ENCODE peak calls at places on chromosomes 16 and 17, in eight cellular contexts. G is NCI-H1105; M is stimulated activated CD8-positive, alpha-beta memory T cell treated with anti-CD3 and anti-CD28 coated beads, Interleukin-4, amount 100 ng/mL, for 24 hours; J is stimulated activated naive CD4-positive, alpha-beta T cell; F is stimulated activated CD4-positive, alpha-beta T cell treated with anti-CD3 and anti-CD28 coated beads, Interleukin-15, amount 100 ng/mL, for 48 hours; Q is Kasumi-1; Y is AG10803; O is AG08396. X is an unnamed sample.

GRCh38 chr17:62650587-62650986 is 23.1 kb downstream of the MRC2 start:
- DNase-seq in G (no peak), M (no peak), J (no peak), F (no peak), Q (no peak), Y (no peak), O (no peak), X (no peak)

GRCh38 chr16:53695070-53695469 is 8.6 kb downstream of the RPGRIP1L start:
- DNase-seq in G (no peak), M (no peak), J (no peak), F (no peak), Q (no peak), Y (peak; percentile 84), O (peak; percentile 73), X (no peak)

GRCh38 chr17:4314179-4314578 is 50.4 kb upstream of the ANKFY1 start:
- DNase-seq in G (no peak), M (no peak), J (no peak), F (no peak), Q (no peak), Y (no peak), O (no peak), X (no peak)

GRCh38 chr17:5203908-5204294 is 12.2 kb upstream of the ZNF594 start:
- DNase-seq in G (no peak), M (no peak), J (no peak), F (no peak), Q (no peak), Y (peak; percentile 68), O (peak; percentile 37), X (peak; percentile 35)

GRCh38 chr16:4800290-4801041 is 2.0 kb downstream of the ROGDI start:
- DNase-seq in G (no peak), M (no peak), J (no peak), F (no peak), Q (peak; percentile 62), Y (no peak), O (no peak), X (no peak)

GRCh38 chr16:4048481-4048880 is 67.8 kb downstream of the ADCY9 start:
- DNase-seq in G (no peak), M (no peak), J (no peak), F (no peak), Q (no peak), Y (no peak), O (no peak), X (no peak)

GRCh38 chr17:82235775-82236141 is 6.9 kb downstream of the SLC16A3 start:
- DNase-seq in G (no peak), M (no peak), J (no peak), F (no peak), Q (peak; percentile 32), Y (no peak), O (no peak), X (no peak)

GRCh38 chr17:7232114-7232513 is 2.2 kb downstream of the DVL2 start:
- DNase-seq in G (no peak), M (no peak), J (no peak), F (no peak), Q (no peak), Y (no peak), O (no peak), X (no peak)

GRCh38 chr17:69581061-69581955 is 166.8 kb downstream of the MAP2K6 start:
- DNase-seq in G (no peak), M (no peak), J (peak; percentile 8), F (no peak), Q (no peak), Y (no peak), O (no peak), X (no peak)

GRCh38 chr16:31711344-31711845 is 162.2 kb upstream of the ZNF267 start:
- DNase-seq in G (no peak), M (no peak), J (no peak), F (no peak), Q (no peak), Y (no peak), O (no peak), X (no peak)

GRCh38 chr16:57626420-57627170 is 1.8 kb upstream of the ADGRG1 start:
- DNase-seq in G (no peak), M (no peak), J (no peak), F (no peak), Q (no peak), Y (no peak), O (no peak), X (no peak)

GRCh38 chr16:54897930-54898329 is 32.7 kb upstream of the IRX5 start:
- DNase-seq in G (no peak), M (no peak), J (no peak), F (no peak), Q (no peak), Y (no peak), O (no peak), X (no peak)

GRCh38 chr16:1082266-1082951 is 9.9 kb downstream of the SSTR5 start:
- DNase-seq in G (no peak), M (no peak), J (no peak), F (no peak), Q (no peak), Y (no peak), O (no peak), X (no peak)

GRCh38 chr16:47966325-47966724 is 189.5 kb downstream of the ABCC12 start:
- DNase-seq in G (peak; percentile 72), M (no peak), J (no peak), F (no peak), Q (no peak), Y (no peak), O (no peak), X (no peak)